ENCODE peak calls at places on chromosomes 1 and 21, in four cellular contexts. S, E, D and H are unnamed samples.

GRCh38 chr1:44524180-44524579 is 119.1 kb downstream of the RNF220 start:
- DNase-seq in S (no peak), E (no peak), D (no peak), H (no peak)

GRCh38 chr1:71658295-71658694 is 577.5 kb upstream of the ZRANB2 start:
- DNase-seq in S (no peak), E (no peak), D (no peak), H (no peak)

GRCh38 chr1:201885531-201886075 is 3.1 kb upstream of the SHISA4 start:
- DNase-seq in S (no peak), E (no peak), D (no peak), H (no peak)

GRCh38 chr1:91730781-91731732 is 154.9 kb downstream of the TGFBR3 start:
- DNase-seq in S (no peak), E (no peak), D (no peak), H (no peak)

GRCh38 chr1:208410409-208410808 is 166.2 kb upstream of the PLXNA2 start:
- DNase-seq in S (no peak), E (no peak), D (no peak), H (no peak)

GRCh38 chr1:85133565-85134159 is 67.2 kb downstream of the SYDE2 start:
- DNase-seq in S (no peak), E (no peak), D (no peak), H (no peak)

GRCh38 chr1:1434131-1434811 is 1.2 kb upstream of the VWA1 start:
- DNase-seq in S (no peak), E (peak), D (no peak), H (no peak)

GRCh38 chr1:201299968-201300367 is 16.7 kb downstream of the PKP1 start:
- DNase-seq in S (no peak), E (no peak), D (no peak), H (peak)

GRCh38 chr1:226166341-226166740 is 20.2 kb downstream of the ACBD3 start:
- DNase-seq in S (no peak), E (no peak), D (no peak), H (no peak)

GRCh38 chr1:14017531-14017961 is 317.6 kb downstream of the PRDM2 start:
- DNase-seq in S (no peak), E (no peak), D (no peak), H (peak)

GRCh38 chr1:50425376-50426107 is 2.3 kb upstream of the DMRTA2 start:
- DNase-seq in S (no peak), E (no peak), D (no peak), H (no peak)

GRCh38 chr1:103441342-103441741 is 84.2 kb upstream of the RNPC3 start:
- DNase-seq in S (no peak), E (no peak), D (no peak), H (no peak)

GRCh38 chr1:47209091-47209490 is 19.3 kb upstream of the PDZK1IP1 start:
- DNase-seq in S (no peak), E (no peak), D (no peak), H (no peak)

DNA sequence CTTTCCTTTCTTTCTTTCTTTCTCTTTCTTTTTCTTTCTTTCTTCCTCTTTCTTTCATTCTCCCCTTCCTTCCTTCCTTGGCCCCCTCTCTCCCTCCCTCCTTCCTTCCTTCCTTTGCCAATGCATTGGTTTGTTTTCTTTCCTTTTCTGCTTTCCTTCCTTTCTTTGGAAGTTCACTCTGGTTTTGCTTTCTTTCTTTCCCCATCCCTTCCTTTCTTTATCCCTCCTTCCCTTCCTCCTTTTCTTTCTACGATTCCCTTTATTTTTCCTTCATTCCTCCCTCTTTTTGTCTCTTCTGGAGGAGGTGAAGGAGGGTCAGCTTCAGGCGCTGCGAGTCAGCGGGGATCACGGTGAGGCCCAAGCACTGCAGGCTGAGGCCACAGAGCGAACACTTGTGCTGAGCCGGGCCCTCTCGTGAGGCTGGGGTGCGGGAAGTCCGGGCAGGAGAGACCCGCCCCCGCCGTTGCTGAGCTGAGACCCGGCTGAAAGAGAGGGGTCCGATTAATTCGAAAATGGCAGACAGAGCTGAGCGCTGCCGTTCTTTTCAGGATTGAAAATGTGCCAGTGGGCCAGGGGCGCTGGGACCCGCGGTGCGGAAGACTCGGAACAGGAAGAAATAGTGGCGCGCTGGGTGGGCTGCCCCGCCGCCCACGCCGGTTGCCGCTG is 1.5 kb downstream of the SIM2 start:
- DNase-seq in S (no peak), E (no peak), D (no peak), H (no peak)
- H3K4me3 ChIP-seq in S (no peak), E (no peak), D (no peak), H (no peak)

GRCh38 chr21:29075706-29076447 is 2.4 kb upstream of the CCT8 start:
- DNase-seq in S (no peak), E (no peak), D (no peak), H (no peak)

GRCh38 chr21:29080454-29080930 is 7.0 kb upstream of the CCT8 start:
- DNase-seq in S (no peak), E (no peak), D (no peak), H (no peak)

GRCh38 chr21:29082416-29082815 is 9.0 kb upstream of the CCT8 start:
- DNase-seq in S (no peak), E (no peak), D (no peak), H (no peak)

GRCh38 chr21:29077651-29078090 is 4.2 kb upstream of the CCT8 start:
- DNase-seq in S (peak), E (no peak), D (no peak), H (peak)

DNA sequence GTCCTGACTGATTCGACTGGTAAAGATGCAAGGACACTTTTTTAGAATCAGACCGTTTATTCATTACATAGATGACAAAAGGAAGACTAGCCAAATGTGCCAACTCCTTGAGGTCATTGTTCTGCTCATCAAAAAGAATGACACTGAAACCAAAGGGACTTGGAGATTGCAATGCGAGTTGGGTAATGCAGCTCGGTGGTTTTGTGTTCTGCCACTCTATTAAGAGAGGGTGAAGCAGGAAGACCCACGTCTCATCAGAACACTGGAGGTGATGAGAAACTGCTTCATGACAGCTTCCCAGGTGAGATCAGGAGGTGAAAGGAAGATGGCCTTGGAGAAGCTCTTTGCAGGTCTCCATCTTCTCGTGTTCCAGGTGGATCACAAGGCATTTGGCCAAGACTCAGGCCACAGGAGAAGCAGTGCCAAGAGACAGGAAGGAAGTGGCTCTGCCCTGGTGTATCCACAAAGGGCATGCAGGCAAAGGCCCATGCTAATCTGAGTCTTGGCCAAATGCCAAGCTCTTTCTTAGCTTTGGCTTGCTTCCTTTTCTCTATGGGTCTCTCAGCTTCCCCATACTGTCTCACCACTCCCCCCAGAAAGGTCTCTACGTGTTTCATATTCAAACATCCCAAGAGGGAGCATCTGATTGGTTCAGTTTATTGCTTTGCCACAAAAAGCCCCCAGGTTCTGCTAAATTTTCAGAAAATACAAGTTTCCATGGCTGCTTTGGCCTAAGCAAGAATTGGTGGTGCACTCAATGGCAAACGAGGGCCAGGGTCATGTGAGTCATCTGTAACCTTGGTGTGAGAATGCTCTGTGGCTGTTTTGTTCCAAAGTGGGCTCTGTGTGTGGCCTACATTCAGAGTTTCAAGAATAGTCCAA is 5.7 kb upstream of the CCT8 start:
- DNase-seq in S (no peak), E (no peak), D (no peak), H (peak)
- H3K4me3 ChIP-seq in S (no peak), E (no peak), D (no peak), H (no peak)

DNA sequence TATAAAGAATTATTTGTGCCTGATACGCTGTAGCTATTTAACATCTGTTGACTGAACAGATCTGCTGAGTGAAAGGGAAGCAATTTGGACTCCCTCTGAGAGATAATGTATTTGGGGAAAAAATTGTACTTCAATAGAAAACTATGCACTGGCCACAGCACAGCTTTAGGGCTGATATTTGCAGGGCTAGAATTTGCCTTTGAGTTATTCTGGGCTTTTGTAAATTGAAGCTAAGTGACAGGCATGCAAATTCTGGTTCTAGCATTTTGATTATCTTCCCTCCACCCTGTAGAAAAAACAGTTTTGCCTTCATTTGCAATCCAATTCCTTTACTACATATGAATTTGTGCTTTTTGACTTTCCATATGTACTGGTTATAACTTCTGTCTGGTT is 7.9 kb downstream of the KYAT3 start:
- DNase-seq in S (no peak), E (no peak), D (no peak), H (no peak)
- H3K4me3 ChIP-seq in S (no peak), E (no peak), D (no peak), H (no peak)

DNA sequence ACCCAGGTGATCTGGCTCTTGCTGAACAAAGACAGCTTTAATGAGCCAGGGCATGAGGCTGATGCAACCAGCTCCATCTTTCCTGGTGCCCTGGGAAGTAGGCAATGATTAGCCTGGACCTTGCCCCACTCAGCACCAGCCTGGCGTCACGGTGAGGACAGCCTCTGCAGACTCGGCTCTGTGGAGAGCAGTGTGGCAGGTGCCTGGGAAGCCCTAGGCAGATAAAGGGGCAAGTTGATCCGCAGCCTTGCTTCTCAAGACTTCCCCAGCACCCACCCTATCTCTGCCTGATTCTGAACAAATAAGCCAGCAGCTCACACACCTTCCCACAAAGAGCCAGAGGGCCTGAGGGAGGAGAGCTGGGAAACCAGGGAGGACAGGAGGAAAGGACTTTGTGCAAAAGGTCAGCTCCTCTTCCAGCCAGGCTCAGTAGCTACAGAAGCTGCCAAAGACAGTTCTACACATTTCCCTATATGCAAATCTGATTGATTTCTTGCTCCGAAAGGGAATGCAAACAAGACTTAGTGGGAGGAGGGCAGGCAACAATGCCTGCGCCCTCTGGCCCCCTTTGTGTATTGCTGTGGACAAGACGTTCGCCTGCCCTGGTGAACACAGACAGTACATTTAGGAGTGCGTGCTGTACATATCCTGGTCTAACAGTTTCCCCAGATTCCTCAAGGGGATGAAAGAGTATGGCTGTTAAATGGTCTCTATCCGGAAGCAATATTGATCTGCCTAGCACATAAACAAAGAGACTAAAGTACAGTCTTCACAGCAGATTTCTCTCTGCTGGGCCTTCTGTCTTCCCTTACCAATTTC is 63.8 kb downstream of the BCAR3 start:
- DNase-seq in S (no peak), E (no peak), D (no peak), H (peak)
- H3K4me3 ChIP-seq in S (no peak), E (no peak), D (no peak), H (no peak)

GRCh38 chr1:181190362-181191035 is 102.0 kb downstream of the IER5 start:
- DNase-seq in S (no peak), E (no peak), D (no peak), H (no peak)

GRCh38 chr1:181191494-181192040 is 103.1 kb downstream of the IER5 start:
- DNase-seq in S (no peak), E (no peak), D (no peak), H (no peak)

GRCh38 chr1:181187596-181188126 is 99.2 kb downstream of the IER5 start:
- DNase-seq in S (no peak), E (no peak), D (no peak), H (no peak)

GRCh38 chr1:181189691-181190361 is 101.3 kb downstream of the IER5 start:
- DNase-seq in S (peak), E (peak), D (no peak), H (peak)

GRCh38 chr1:181189245-181189644 is 100.7 kb downstream of the IER5 start:
- DNase-seq in S (no peak), E (no peak), D (no peak), H (no peak)
- H3K4me3 ChIP-seq in S (no peak), E (no peak), D (no peak), H (no peak)

DNA sequence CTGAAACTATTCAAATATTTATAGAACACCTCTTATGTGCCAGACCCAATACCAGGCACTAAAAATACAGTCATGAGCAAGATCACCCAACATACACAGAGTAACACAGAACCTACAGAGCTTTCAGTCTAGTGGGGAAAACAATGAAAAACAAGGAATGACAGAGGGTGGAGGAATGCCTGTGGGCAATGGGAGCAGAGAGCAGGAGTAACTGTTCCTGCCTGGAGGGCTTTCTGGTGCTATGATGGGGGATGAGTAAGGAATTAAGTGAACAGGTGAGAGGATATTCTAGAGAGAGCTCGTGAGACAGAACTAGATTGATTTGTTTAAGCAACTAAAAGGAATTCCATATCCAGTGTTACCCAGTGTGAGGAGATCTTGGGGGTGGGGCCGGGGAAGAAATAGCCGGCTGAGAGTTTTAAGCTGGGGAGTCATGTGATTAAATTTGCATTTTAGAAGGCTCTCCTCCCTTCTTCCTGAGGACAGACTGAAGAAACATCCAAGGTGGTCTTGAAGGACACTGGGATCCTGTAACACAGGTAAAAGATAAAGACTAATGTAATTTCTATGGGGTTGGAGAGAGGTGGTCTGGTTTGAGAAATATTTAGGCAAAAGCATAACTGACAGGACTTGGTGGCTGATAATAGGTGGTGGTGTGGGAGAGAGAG is 2.1 kb upstream of the CD53 start:
- DNase-seq in S (no peak), E (no peak), D (no peak), H (no peak)
- H3K4me3 ChIP-seq in S (no peak), E (no peak), D (no peak), H (no peak)

DNA sequence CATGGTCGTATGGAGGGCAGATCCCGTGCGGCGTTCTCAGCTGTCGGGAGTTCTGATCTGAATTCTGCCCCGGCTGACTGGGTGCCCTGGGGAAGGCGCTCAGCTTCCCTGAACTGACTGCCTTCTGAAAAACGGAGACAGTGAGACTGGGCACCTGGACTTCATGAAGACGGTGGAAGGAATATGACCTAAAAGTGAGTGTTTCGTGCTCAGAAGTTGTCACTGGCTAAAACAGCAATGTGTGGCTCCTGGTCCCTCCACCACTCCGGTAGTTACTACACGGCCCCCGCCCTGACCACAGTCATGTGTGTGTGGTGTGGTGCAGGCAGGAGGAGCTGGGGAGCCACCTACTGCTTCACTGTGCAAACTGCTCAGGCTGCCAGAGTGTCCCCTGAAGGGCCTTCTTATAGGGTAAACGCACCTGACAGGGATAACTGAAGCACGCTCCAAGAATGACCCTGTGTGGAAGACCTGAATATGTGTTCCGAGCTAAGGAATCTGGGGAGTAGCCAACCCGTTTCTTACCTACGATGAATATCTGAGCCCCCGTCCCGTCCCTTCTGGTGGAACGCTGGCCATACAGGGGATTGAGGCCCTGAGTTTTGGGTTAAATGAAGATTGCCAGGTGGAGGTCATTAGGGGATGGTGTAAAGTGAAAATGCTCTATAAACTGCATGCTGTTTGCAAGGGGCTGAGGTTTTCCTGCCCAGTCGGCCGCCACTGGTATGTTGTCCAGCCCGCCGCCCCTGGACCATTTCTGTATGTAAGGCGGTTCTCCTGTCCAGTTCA is 640 bp upstream of the MYOM3 start:
- DNase-seq in S (peak), E (peak), D (no peak), H (peak)
- H3K4me3 ChIP-seq in S (peak), E (no peak), D (no peak), H (no peak)

DNA sequence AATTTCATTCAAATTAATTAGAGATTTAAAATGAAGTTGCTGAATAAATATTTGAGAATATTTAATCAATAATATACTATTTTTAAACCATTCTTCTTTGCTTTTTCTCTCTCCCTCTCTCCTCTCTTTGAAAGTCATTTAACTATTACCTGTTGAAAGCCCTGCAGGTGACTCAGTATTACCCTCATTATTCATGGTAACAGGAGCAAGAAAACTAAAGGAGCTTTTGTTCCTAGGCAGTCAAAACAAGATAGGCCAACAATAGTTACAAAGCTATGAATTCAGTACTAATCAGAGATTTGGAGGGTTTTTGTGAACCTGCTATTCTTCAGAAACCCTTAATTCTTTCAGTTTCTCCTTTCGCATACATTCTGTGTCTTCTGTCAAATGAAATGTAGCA is 721.3 kb upstream of the NCAM2 start:
- DNase-seq in S (no peak), E (no peak), D (no peak), H (no peak)
- H3K4me3 ChIP-seq in S (no peak), E (no peak), D (no peak), H (no peak)

GRCh38 chr1:156056326-156056849 is 1.8 kb downstream of the LAMTOR2 start:
- DNase-seq in S (no peak), E (no peak), D (no peak), H (no peak)

GRCh38 chr1:156053770-156054499 is at the start of gene UBQLN4:
- DNase-seq in S (peak), E (peak), D (peak), H (peak)

GRCh38 chr1:156055649-156056048 is 1.1 kb downstream of the LAMTOR2 start:
- DNase-seq in S (no peak), E (no peak), D (no peak), H (no peak)

GRCh38 chr1:156054500-156055342 is at the start of gene LAMTOR2:
- DNase-seq in S (peak), E (peak), D (peak), H (peak)

GRCh38 chr1:156055343-156055645 is 712 bp downstream of the LAMTOR2 start:
- DNase-seq in S (no peak), E (no peak), D (no peak), H (no peak)
- H3K4me3 ChIP-seq in S (peak), E (peak), D (peak), H (peak)

GRCh38 chr1:26410706-26411623 is at the start of gene LIN28A:
- DNase-seq in S (no peak), E (no peak), D (no peak), H (no peak)
- H3K4me3 ChIP-seq in S (peak), E (no peak), D (no peak), H (no peak)